ENCODE peak calls at places on chromosome 4, in five cellular contexts. One of them, this sample, is unnamed.

GRCh38 chr4:40908702-40909362 is 159.1 kb downstream of the NSUN7 start:
- DNase-seq in RKO: peak; percentile 68
- DNase-seq in Kasumi-1: peak; percentile 86
- DNase-seq in HEK293T: peak; percentile 75
- DNase-seq in naive thymus-derived CD8-positive, alpha-beta T cell: peak; percentile 28
- DNase-seq in this sample: peak; percentile 64

GRCh38 chr4:153113061-153113837 is 91.0 kb upstream of the TRIM2 start:
- DNase-seq in RKO: no peak
- DNase-seq in Kasumi-1: no peak
- DNase-seq in HEK293T: no peak
- DNase-seq in naive thymus-derived CD8-positive, alpha-beta T cell: no peak
- DNase-seq in this sample: no peak

GRCh38 chr4:148293571-148293970 is 148.6 kb downstream of the NR3C2 start:
- DNase-seq in RKO: no peak
- DNase-seq in Kasumi-1: no peak
- DNase-seq in HEK293T: no peak
- DNase-seq in naive thymus-derived CD8-positive, alpha-beta T cell: no peak
- DNase-seq in this sample: no peak

GRCh38 chr4:152678841-152679240 is 956 bp downstream of the TMEM154 start:
- DNase-seq in RKO: no peak
- DNase-seq in Kasumi-1: no peak
- DNase-seq in HEK293T: no peak
- DNase-seq in naive thymus-derived CD8-positive, alpha-beta T cell: no peak
- DNase-seq in this sample: no peak

GRCh38 chr4:147638942-147639341 is 21.7 kb downstream of the TMEM184C start:
- DNase-seq in RKO: no peak
- DNase-seq in Kasumi-1: no peak
- DNase-seq in HEK293T: no peak
- DNase-seq in naive thymus-derived CD8-positive, alpha-beta T cell: no peak
- DNase-seq in this sample: no peak

GRCh38 chr4:80255374-80256095 is 10.9 kb upstream of the FGF5 start:
- DNase-seq in RKO: no peak
- DNase-seq in Kasumi-1: no peak
- DNase-seq in HEK293T: no peak
- DNase-seq in naive thymus-derived CD8-positive, alpha-beta T cell: no peak
- DNase-seq in this sample: no peak

GRCh38 chr4:125529071-125529470 is 214.3 kb downstream of the FAT4 start:
- DNase-seq in RKO: no peak
- DNase-seq in Kasumi-1: no peak
- DNase-seq in HEK293T: no peak
- DNase-seq in naive thymus-derived CD8-positive, alpha-beta T cell: no peak
- DNase-seq in this sample: no peak

GRCh38 chr4:112550728-112551127 is 34.7 kb upstream of the NEUROG2 start:
- DNase-seq in RKO: peak; percentile 72
- DNase-seq in Kasumi-1: no peak
- DNase-seq in HEK293T: no peak
- DNase-seq in naive thymus-derived CD8-positive, alpha-beta T cell: no peak
- DNase-seq in this sample: no peak